ENCODE peak calls at places on chromosomes 11 and 22, in four cellular contexts. S is body of pancreas, X is AG04450, U is dorsolateral prefrontal cortex. C is an unnamed sample.

GRCh38 chr11:75816561-75817239 is 1.7 kb downstream of the UVRAG start:
- DNase-seq in S (no peak), X (no peak), U (no peak), C (no peak)

GRCh38 chr22:17733484-17733883 is 40.8 kb downstream of the BID start:
- DNase-seq in U (no peak), S (no peak), X (no peak), C (no peak)

GRCh38 chr11:68946416-68947090 is 34.2 kb downstream of the MRGPRD start:
- DNase-seq in X (peak; percentile 59), S (peak; percentile 30), U (no peak), C (no peak)

GRCh38 chr11:86983071-86983488 is 27.9 kb upstream of the FZD4 start:
- DNase-seq in S (no peak), X (no peak), U (no peak), C (no peak)

GRCh38 chr22:43292633-43293025 is 50.5 kb downstream of the SCUBE1 start:
- DNase-seq in S (no peak), X (no peak), U (no peak), C (no peak)

GRCh38 chr11:75655619-75656018 is 13.2 kb downstream of the MAP6 start:
- DNase-seq in X (no peak), S (no peak), U (no peak), C (no peak)

GRCh38 chr11:24357620-24358386 is 139.1 kb upstream of the LUZP2 start:
- DNase-seq in S (no peak), U (no peak), X (no peak), C (no peak)

GRCh38 chr11:110491577-110492352 is 62.0 kb downstream of the FDX1 start:
- DNase-seq in S (no peak), X (no peak), U (no peak), C (no peak)

GRCh38 chr22:36853407-36854099 is 7.3 kb upstream of the NCF4 start:
- DNase-seq in S (peak; percentile 69), U (peak; percentile 31), X (no peak), C (no peak)
- TF ChIP-seq CTCF in S (peak; percentile 45), U (peak; percentile 48), X (peak; percentile 59), C (peak; percentile 8)

DNA sequence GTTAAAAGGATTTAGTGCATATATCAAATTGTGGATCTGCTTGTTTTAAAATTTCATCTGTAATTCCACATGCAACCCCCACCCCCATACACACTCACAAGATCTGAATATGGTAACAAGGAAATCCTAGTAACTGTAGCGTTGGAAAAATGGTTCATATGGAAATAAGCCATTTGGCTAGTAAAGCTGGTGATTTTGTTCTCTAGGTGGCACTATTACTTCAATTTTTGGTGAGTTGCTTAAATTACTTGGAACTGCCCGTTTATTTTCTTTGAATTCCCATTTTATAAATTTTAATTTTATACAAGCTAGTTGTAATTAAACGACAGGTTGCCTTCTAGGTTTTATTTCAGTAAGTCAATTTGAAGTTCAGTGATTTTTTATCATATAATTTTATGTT is 5.3 kb downstream of the BDNF start:
- DNase-seq in X (no peak), U (no peak), S (no peak), C (no peak)
- TF ChIP-seq CTCF in X (peak; percentile 51), U (no peak), S (peak; percentile 31), C (no peak)

GRCh38 chr11:64242920-64243854 is 2.3 kb downstream of the FKBP2 start:
- DNase-seq in S (no peak), U (no peak), X (no peak), C (no peak)

GRCh38 chr11:64241175-64241429 is 207 bp downstream of the FKBP2 start:
- DNase-seq in S (no peak), X (no peak), U (no peak), C (no peak)

GRCh38 chr11:64240467-64241174 is at the start of gene FKBP2:
- DNase-seq in X (peak; percentile 90), S (peak; percentile 98), U (peak; percentile 94), C (peak; percentile 95)

GRCh38 chr11:64239662-64240466 is 1.0 kb upstream of the FKBP2 start:
- DNase-seq in S (peak; percentile 74), U (no peak), X (no peak), C (no peak)

GRCh38 chr11:64241430-64242153 is 697 bp downstream of the FKBP2 start:
- DNase-seq in U (peak; percentile 98), X (peak; percentile 99), S (peak; percentile 100), C (peak; percentile 94)
- TF ChIP-seq CTCF in U (no peak), X (no peak), S (no peak), C (no peak)

GRCh38 chr11:64654439-64654838 is 63.4 kb downstream of the SLC22A12 start:
- DNase-seq in X (no peak), S (no peak), U (no peak), C (no peak)

GRCh38 chr11:64652586-64653387 is 61.8 kb downstream of the SLC22A12 start:
- DNase-seq in X (peak; percentile 26), U (peak; percentile 81), S (peak; percentile 78), C (peak; percentile 92)

GRCh38 chr11:64650923-64651523 is 60.0 kb downstream of the SLC22A12 start:
- DNase-seq in X (no peak), U (no peak), S (no peak), C (no peak)

GRCh38 chr11:64654958-64655541 is 64.0 kb downstream of the SLC22A12 start:
- DNase-seq in X (no peak), U (no peak), S (peak; percentile 20), C (no peak)

DNA sequence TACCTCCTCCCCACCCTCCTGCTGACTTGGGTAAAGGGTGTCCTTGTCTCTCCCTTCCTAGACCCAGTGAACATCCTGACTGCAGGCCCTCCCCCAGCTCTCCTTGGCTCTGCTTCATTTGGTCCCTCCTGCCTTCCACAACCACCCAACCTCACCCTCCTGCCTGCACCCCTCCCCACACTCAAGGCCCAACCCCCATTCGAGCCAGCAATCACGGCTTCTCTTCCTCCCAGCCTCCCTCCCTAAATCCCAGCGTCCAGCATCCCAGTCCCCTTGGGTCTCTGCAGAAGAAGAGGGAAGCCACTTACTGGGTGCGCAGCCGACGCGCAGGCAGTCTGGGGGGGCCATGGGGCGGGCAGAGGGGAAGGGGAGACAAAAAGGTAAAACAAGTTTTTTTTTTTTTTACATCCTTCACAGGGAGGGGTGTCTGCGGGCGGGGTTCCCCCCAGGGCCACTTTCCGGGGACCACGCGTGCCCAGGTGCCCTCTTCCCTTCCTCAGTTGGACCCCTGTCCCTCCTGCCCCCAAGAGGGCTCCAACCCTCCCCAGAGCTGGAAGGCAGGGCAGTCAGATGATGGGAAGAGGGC is 62.5 kb downstream of the SLC22A12 start:
- DNase-seq in X (no peak), S (no peak), U (no peak), C (no peak)
- TF ChIP-seq CTCF in X (no peak), S (no peak), U (no peak), C (no peak)

GRCh38 chr11:65928667-65929066 is 9.4 kb downstream of the DRAP1 start:
- DNase-seq in X (no peak), S (no peak), U (no peak), C (no peak)

GRCh38 chr11:65927904-65928397 is 8.7 kb downstream of the DRAP1 start:
- DNase-seq in U (no peak), X (no peak), S (peak; percentile 52), C (no peak)

GRCh38 chr11:65932558-65932919 is 12.7 kb upstream of the TSGA10IP start:
- DNase-seq in S (no peak), U (no peak), X (no peak), C (no peak)

GRCh38 chr11:65934014-65934413 is 11.3 kb upstream of the TSGA10IP start:
- DNase-seq in S (no peak), X (peak; percentile 33), U (no peak), C (no peak)

GRCh38 chr11:65931773-65932557 is 12.7 kb downstream of the DRAP1 start:
- DNase-seq in S (no peak), X (no peak), U (no peak), C (no peak)
- TF ChIP-seq CTCF in S (no peak), X (no peak), U (no peak), C (no peak)

GRCh38 chr11:107123022-107123421 is 104.7 kb upstream of the GUCY1A2 start:
- DNase-seq in X (no peak), U (no peak), S (no peak), C (no peak)
- TF ChIP-seq CTCF in X (peak; percentile 26), U (no peak), S (no peak), C (no peak)

GRCh38 chr11:74487875-74488274 is 5.6 kb downstream of the LIPT2 start:
- DNase-seq in U (no peak), S (no peak), X (no peak), C (no peak)
- TF ChIP-seq CTCF in U (no peak), S (peak; percentile 21), X (peak; percentile 20), C (no peak)

GRCh38 chr11:72103754-72104167 is 664 bp upstream of the LAMTOR1 start:
- DNase-seq in S (no peak), U (no peak), X (no peak), C (no peak)
- TF ChIP-seq CTCF in S (no peak), U (no peak), X (no peak), C (no peak)

DNA sequence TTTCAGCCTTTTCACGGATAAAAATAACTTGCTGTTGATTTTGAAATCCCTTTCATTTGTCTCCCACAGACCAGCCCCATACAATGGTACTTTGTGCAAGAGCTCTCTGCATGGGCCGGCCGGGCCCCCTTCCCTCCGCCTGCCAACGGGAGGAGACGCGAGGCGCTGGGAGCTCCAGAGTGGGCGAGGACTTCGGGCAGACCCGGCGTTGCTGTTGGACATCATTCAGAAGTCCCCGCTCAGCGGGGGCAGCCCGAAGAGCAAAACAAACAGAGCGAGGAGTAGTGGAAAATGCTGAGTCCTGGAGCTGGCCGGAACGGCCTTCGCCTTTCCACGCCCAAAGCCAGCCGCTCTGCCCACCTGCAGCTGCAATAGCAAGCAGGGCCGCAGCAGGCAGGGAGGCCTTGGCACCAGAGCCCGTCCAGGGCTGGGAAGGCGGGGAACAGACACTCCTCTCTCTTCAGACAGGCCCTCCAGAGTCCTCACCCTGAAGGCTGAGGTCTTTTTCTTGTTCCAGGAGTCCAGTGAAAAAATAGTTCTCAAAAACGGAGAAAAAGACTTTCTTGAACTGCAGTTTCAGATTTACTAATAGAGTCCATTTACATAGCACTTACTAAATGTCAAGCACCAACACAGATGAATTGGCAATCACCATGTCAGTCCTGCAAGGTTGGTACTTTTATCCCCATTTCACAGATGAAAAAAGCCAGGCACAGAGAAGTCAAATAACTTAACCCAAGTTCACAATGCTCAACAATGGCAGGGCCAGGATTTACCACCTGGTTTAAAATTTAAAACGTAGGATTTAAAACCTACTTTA is 135.5 kb downstream of the ETS1 start:
- DNase-seq in U (peak; percentile 66), S (peak; percentile 74), X (no peak), C (no peak)
- TF ChIP-seq CTCF in U (no peak), S (peak; percentile 18), X (no peak), C (no peak)

DNA sequence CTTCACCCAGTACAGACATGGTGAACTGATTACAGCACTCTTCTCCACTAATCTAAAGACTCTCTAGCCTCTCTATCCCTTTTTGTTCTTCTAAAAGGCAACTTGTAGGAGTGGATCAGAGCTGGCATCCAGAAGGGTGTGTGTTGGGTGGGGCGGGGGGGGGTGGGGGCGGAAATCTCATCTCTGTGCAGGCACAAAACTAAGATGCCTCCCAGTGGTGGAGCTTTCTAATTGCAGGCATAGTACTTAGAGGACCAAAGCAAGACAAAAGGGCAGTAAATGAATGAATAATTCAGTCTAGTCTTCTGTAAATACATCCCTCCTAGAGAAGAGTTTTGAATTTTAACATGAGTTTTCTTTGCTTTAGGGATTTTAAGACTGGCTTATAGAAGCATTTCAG is 11.4 kb upstream of the EMID1 start:
- DNase-seq in X (no peak), U (no peak), S (no peak), C (no peak)
- TF ChIP-seq CTCF in X (peak; percentile 11), U (no peak), S (no peak), C (no peak)